ENCODE peak calls at places on chromosomes 2 and 18, in ten cellular contexts. W is OCI-LY7; Q is transverse colon; D is astrocyte of the spinal cord; G is PC-9; E is dorsolateral prefrontal cortex; J is CD8-positive, alpha-beta memory T cell; B is HAP-1; V is foreskin fibroblast; X is heart left ventricle. L is an unnamed sample.

GRCh38 chr2:65662654-65663432 is 230.4 kb upstream of the SPRED2 start:
- DNase-seq in G (no peak), W (no peak), V (peak), E (no peak), Q (peak), J (no peak), B (no peak), D (peak), X (no peak), L (peak)

GRCh38 chr2:27621524-27621923 is 7.3 kb downstream of the CCDC121 start:
- DNase-seq in V (no peak), D (no peak), W (no peak), Q (no peak), G (no peak), X (no peak), E (no peak), B (no peak), J (no peak), L (no peak)

GRCh38 chr2:76688732-76689131 is 833.4 kb downstream of the LRRTM4 start:
- DNase-seq in W (no peak), B (no peak), D (no peak), Q (no peak), E (no peak), X (no peak), G (no peak), V (no peak), J (no peak), L (no peak)

GRCh38 chr18:76380791-76381405 is 114.1 kb downstream of the ZNF516 start:
- DNase-seq in V (peak), G (no peak), W (peak), B (peak), D (no peak), J (no peak), Q (no peak), X (no peak), E (no peak), L (no peak)

GRCh38 chr2:122411231-122411630 is 655.8 kb downstream of the TSN start:
- DNase-seq in G (no peak), D (no peak), Q (no peak), W (no peak), B (no peak), J (no peak), X (no peak), V (no peak), E (no peak), L (no peak)

GRCh38 chr18:9736942-9737813 is 29.1 kb downstream of the RAB31 start:
- DNase-seq in Q (peak), E (no peak), J (no peak), V (peak), X (no peak), D (peak), B (peak), W (no peak), G (no peak), L (no peak)

GRCh38 chr18:48036641-48037421 is 106.4 kb upstream of the SMAD2 start:
- DNase-seq in B (no peak), D (no peak), V (no peak), J (no peak), E (peak), G (no peak), W (no peak), Q (no peak), X (no peak), L (no peak)

GRCh38 chr2:167293172-167293781 is 405.0 kb downstream of the XIRP2 start:
- DNase-seq in D (peak), G (no peak), E (peak), B (peak), Q (peak), J (no peak), W (no peak), V (peak), X (no peak), L (no peak)

GRCh38 chr2:107137711-107138110 is 251.7 kb upstream of the ST6GAL2 start:
- DNase-seq in D (no peak), J (no peak), V (no peak), X (no peak), W (no peak), G (no peak), B (no peak), E (no peak), Q (no peak), L (no peak)

GRCh38 chr18:25832008-25832604 is 258.3 kb downstream of the SS18 start:
- DNase-seq in D (peak), G (peak), W (peak), J (no peak), X (peak), E (peak), Q (peak), B (peak), V (peak), L (peak)

GRCh38 chr18:37913051-37913450 is 347.5 kb upstream of the CELF4 start:
- DNase-seq in G (no peak), E (no peak), D (no peak), W (no peak), J (no peak), V (no peak), B (no peak), X (no peak), Q (no peak), L (no peak)

GRCh38 chr2:172285010-172285621 is 142.3 kb upstream of the ITGA6 start:
- DNase-seq in X (no peak), D (peak), E (no peak), Q (no peak), G (peak), W (no peak), V (peak), B (peak), J (no peak), L (peak)

GRCh38 chr2:112577756-112578155 is 6.7 kb upstream of the CHCHD5 start:
- DNase-seq in G (no peak), V (peak), W (no peak), J (no peak), B (no peak), D (peak), X (no peak), Q (no peak), E (no peak), L (no peak)

GRCh38 chr2:72147971-72148369 is 308 bp upstream of the CYP26B1 start:
- DNase-seq in V (no peak), W (no peak), J (no peak), E (no peak), G (no peak), Q (no peak), X (no peak), B (peak), D (no peak), L (no peak)
- H3K4me3 ChIP-seq in V (peak), W (no peak), J (no peak), E (peak), G (peak), Q (peak), X (peak), B (peak), D (peak), L (peak)

GRCh38 chr2:169073211-169073971 is 4.0 kb downstream of the DHRS9 start:
- DNase-seq in D (no peak), V (no peak), G (no peak), E (no peak), W (no peak), Q (no peak), J (no peak), X (no peak), B (no peak), L (no peak)

GRCh38 chr2:169069818-169070217 is 455 bp downstream of the DHRS9 start:
- DNase-seq in E (no peak), D (no peak), X (no peak), W (no peak), Q (no peak), J (no peak), B (no peak), V (no peak), G (no peak), L (no peak)

GRCh38 chr2:169069341-169069740 is at the start of gene DHRS9:
- DNase-seq in V (peak), J (no peak), B (no peak), D (peak), E (no peak), G (no peak), W (no peak), X (no peak), Q (peak), L (no peak)

GRCh38 chr2:169072163-169072925 is 3.0 kb downstream of the DHRS9 start:
- DNase-seq in X (no peak), D (no peak), B (no peak), E (no peak), G (no peak), W (no peak), V (no peak), J (no peak), Q (no peak), L (no peak)

GRCh38 chr2:169071455-169071854 is 2.1 kb downstream of the DHRS9 start:
- DNase-seq in G (no peak), Q (no peak), D (no peak), J (no peak), E (no peak), W (no peak), B (no peak), X (no peak), V (no peak), L (no peak)
- H3K4me3 ChIP-seq in G (no peak), Q (no peak), D (no peak), J (no peak), E (no peak), W (no peak), B (no peak), X (peak), V (no peak), L (no peak)

DNA sequence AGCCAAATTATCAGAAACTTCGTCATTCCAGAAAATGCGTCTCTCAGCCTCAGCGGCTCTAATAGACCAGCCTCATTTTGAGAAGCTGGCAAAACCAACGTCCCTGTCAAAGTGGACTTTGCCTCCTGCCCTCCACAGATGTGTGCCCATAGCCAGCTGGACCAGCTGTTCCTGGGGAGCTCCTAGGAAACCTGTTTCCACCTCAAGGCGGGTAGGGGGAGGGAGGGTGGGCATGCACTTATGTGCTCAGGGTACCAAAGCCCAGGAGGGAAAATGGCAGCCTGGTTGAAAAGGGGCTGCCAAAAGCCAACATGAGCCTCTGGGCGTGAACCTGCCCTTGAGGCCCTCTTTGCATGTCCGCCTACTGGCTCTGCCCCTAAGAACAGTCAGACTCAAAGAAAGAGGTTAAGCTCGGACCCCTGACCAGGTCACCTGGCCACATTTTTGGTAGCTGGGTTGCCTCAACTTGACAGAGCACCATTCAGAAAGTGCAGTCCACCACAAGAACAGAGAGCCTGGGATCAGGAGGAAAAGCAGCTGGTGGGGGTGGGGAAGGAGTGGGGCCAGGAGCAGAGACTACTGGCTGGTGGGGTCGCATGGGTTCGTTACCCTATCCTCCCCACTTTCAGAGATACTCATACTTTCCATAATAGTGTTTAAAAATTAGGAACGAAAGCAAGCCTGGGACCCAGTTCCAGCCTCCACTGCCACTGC is 3.5 kb downstream of the PER2 start:
- DNase-seq in G (no peak), X (no peak), D (no peak), W (no peak), Q (peak), E (no peak), B (no peak), J (no peak), V (no peak), L (no peak)
- H3K4me3 ChIP-seq in G (peak), X (no peak), D (no peak), W (no peak), Q (no peak), E (no peak), B (no peak), J (no peak), V (peak), L (peak)

DNA sequence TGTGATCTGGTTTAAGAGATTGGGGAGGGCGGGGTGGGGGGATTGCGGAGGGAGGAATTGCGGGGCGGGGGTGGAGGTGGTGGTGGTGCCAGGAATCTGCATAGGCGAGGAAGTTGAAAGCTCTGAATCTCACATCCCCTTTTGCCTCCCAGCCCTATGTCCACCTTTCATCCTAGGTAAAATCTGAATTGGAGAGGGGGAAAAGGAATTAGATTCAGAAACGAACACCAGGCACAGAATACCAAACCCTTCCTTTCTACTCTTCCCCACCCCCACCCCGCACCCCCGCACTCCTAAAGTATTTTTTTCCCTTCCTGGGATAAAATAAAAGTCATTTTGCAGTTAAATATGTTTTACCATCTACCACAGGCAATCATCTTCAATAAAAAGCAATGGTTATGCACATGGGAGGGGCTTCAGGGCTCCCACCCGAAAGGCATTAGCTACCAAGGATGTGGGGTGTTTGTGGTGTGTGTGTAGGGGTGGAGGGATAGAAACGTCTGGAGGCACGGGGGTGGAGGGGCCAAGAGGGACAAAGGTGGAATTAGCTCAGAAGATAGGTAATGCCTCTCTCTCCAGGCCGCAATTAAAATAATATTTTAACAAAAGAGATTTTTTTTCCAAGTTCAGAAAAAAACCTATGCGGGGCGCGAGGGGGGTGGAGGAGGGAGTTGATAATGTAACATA is 1.8 kb downstream of the IGFBP5 start:
- DNase-seq in J (no peak), X (no peak), G (no peak), V (no peak), Q (no peak), D (no peak), E (no peak), B (peak), W (no peak), L (no peak)
- H3K4me3 ChIP-seq in J (no peak), X (peak), G (peak), V (peak), Q (peak), D (peak), E (peak), B (peak), W (no peak), L (peak)

DNA sequence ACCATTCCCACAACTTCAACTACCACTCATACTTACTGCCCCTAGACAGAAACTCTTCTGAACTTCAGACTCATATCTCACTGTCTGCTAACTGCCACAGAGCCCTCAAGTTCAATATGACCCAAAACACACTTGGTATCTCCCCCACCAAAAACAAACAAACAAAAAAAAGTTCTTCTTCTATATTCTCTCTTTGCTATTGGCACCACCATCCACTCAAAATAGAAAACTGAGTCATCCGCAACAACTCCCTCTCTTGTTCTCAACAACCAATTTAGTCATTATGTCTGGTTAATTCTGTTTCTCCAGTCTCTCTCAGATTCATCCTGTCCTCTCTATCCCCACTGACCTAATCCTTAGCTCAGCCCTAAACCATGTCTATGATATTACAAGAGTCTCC is 7.2 kb upstream of the DCTN1 start:
- DNase-seq in E (no peak), W (no peak), G (no peak), X (no peak), Q (no peak), J (no peak), V (peak), D (peak), B (no peak), L (no peak)
- H3K4me3 ChIP-seq in E (no peak), W (no peak), G (no peak), X (no peak), Q (no peak), J (no peak), V (no peak), D (no peak), B (no peak), L (no peak)

GRCh38 chr2:218859556-218859993 is at the start of gene WNT6:
- DNase-seq in J (no peak), W (no peak), D (no peak), B (peak), X (no peak), E (no peak), V (no peak), Q (no peak), G (peak), L (no peak)
- H3K4me3 ChIP-seq in J (no peak), W (peak), D (no peak), B (peak), X (peak), E (no peak), V (no peak), Q (peak), G (peak), L (no peak)